ENCODE peak calls at places on chromosomes 6 and 20, in eight cellular contexts. One of them, this sample, is unnamed.

GRCh38 chr6:147262943-147263342 is 58.7 kb downstream of the STXBP5 start:
- DNase-seq in stomach: no peak
- DNase-seq in MM.1S: no peak
- DNase-seq in OCI-LY7: no peak
- DNase-seq in H9: no peak
- DNase-seq in cardiac fibroblast: no peak
- DNase-seq in fibroblast of pulmonary artery: no peak
- DNase-seq in esophagus squamous epithelium: no peak
- DNase-seq in this sample: no peak

GRCh38 chr6:132715204-132715603 is 1.3 kb upstream of the VNN1 start:
- DNase-seq in stomach: peak; percentile 61
- DNase-seq in MM.1S: no peak
- DNase-seq in OCI-LY7: no peak
- DNase-seq in H9: peak; percentile 87
- DNase-seq in cardiac fibroblast: peak; percentile 88
- DNase-seq in fibroblast of pulmonary artery: peak; percentile 91
- DNase-seq in esophagus squamous epithelium: no peak
- DNase-seq in this sample: peak; percentile 48

GRCh38 chr6:137390264-137390787 is 103.9 kb downstream of the OLIG3 start:
- DNase-seq in stomach: no peak
- DNase-seq in MM.1S: no peak
- DNase-seq in OCI-LY7: no peak
- DNase-seq in H9: no peak
- DNase-seq in cardiac fibroblast: no peak
- DNase-seq in fibroblast of pulmonary artery: no peak
- DNase-seq in esophagus squamous epithelium: no peak
- DNase-seq in this sample: no peak

GRCh38 chr6:111828799-111829198 is 44.5 kb downstream of the FYN start:
- DNase-seq in stomach: no peak
- DNase-seq in MM.1S: no peak
- DNase-seq in OCI-LY7: no peak
- DNase-seq in H9: no peak
- DNase-seq in cardiac fibroblast: no peak
- DNase-seq in fibroblast of pulmonary artery: no peak
- DNase-seq in esophagus squamous epithelium: no peak
- DNase-seq in this sample: no peak

GRCh38 chr6:128390168-128390567 is 130.2 kb downstream of the PTPRK start:
- DNase-seq in stomach: no peak
- DNase-seq in MM.1S: no peak
- DNase-seq in OCI-LY7: no peak
- DNase-seq in H9: no peak
- DNase-seq in cardiac fibroblast: peak; percentile 7
- DNase-seq in fibroblast of pulmonary artery: no peak
- DNase-seq in esophagus squamous epithelium: no peak
- DNase-seq in this sample: no peak

GRCh38 chr6:22651731-22652130 is 82.4 kb downstream of the HDGFL1 start:
- DNase-seq in stomach: no peak
- DNase-seq in MM.1S: no peak
- DNase-seq in OCI-LY7: no peak
- DNase-seq in H9: no peak
- DNase-seq in cardiac fibroblast: no peak
- DNase-seq in fibroblast of pulmonary artery: no peak
- DNase-seq in esophagus squamous epithelium: no peak
- DNase-seq in this sample: no peak

GRCh38 chr6:74638467-74638866 is 567.4 kb downstream of the COL12A1 start:
- DNase-seq in stomach: no peak
- DNase-seq in MM.1S: no peak
- DNase-seq in OCI-LY7: no peak
- DNase-seq in H9: no peak
- DNase-seq in cardiac fibroblast: no peak
- DNase-seq in fibroblast of pulmonary artery: no peak
- DNase-seq in esophagus squamous epithelium: no peak
- DNase-seq in this sample: no peak

GRCh38 chr6:148520109-148520841 is 177.6 kb downstream of the SASH1 start:
- DNase-seq in stomach: no peak
- DNase-seq in MM.1S: no peak
- DNase-seq in OCI-LY7: peak; percentile 85
- DNase-seq in H9: no peak
- DNase-seq in cardiac fibroblast: no peak
- DNase-seq in fibroblast of pulmonary artery: no peak
- DNase-seq in esophagus squamous epithelium: no peak
- DNase-seq in this sample: no peak

GRCh38 chr20:46336735-46337134 is 28.4 kb upstream of the CDH22 start:
- DNase-seq in stomach: no peak
- DNase-seq in MM.1S: no peak
- DNase-seq in OCI-LY7: no peak
- DNase-seq in H9: no peak
- DNase-seq in cardiac fibroblast: no peak
- DNase-seq in fibroblast of pulmonary artery: no peak
- DNase-seq in esophagus squamous epithelium: no peak
- DNase-seq in this sample: no peak

GRCh38 chr6:98944598-98945011 is 3.1 kb downstream of the FBXL4 start:
- DNase-seq in stomach: no peak
- DNase-seq in MM.1S: no peak
- DNase-seq in OCI-LY7: no peak
- DNase-seq in H9: no peak
- DNase-seq in cardiac fibroblast: peak; percentile 45
- DNase-seq in fibroblast of pulmonary artery: peak; percentile 47
- DNase-seq in esophagus squamous epithelium: no peak
- DNase-seq in this sample: no peak

GRCh38 chr20:53957421-53958172 is 112.8 kb downstream of the BCAS1 start:
- DNase-seq in stomach: no peak
- DNase-seq in MM.1S: no peak
- DNase-seq in OCI-LY7: peak; percentile 28
- DNase-seq in H9: no peak
- DNase-seq in cardiac fibroblast: peak; percentile 53
- DNase-seq in fibroblast of pulmonary artery: peak; percentile 39
- DNase-seq in esophagus squamous epithelium: no peak
- DNase-seq in this sample: no peak

GRCh38 chr6:24933266-24933665 is 2.5 kb downstream of the RIPOR2 start:
- DNase-seq in stomach: no peak
- DNase-seq in MM.1S: no peak
- DNase-seq in OCI-LY7: no peak
- DNase-seq in H9: no peak
- DNase-seq in cardiac fibroblast: no peak
- DNase-seq in fibroblast of pulmonary artery: no peak
- DNase-seq in esophagus squamous epithelium: no peak
- DNase-seq in this sample: no peak

GRCh38 chr6:24935323-24935722 is 437 bp downstream of the RIPOR2 start:
- DNase-seq in stomach: no peak
- DNase-seq in MM.1S: no peak
- DNase-seq in OCI-LY7: no peak
- DNase-seq in H9: no peak
- DNase-seq in cardiac fibroblast: no peak
- DNase-seq in fibroblast of pulmonary artery: no peak
- DNase-seq in esophagus squamous epithelium: no peak
- DNase-seq in this sample: no peak

GRCh38 chr6:24933868-24934401 is 1.8 kb downstream of the RIPOR2 start:
- DNase-seq in stomach: no peak
- DNase-seq in MM.1S: no peak
- DNase-seq in OCI-LY7: peak; percentile 80
- DNase-seq in H9: peak; percentile 70
- DNase-seq in cardiac fibroblast: no peak
- DNase-seq in fibroblast of pulmonary artery: peak; percentile 21
- DNase-seq in esophagus squamous epithelium: no peak
- DNase-seq in this sample: no peak

GRCh38 chr6:24936641-24937317 is 1.0 kb upstream of the RIPOR2 start:
- DNase-seq in stomach: no peak
- DNase-seq in MM.1S: peak; percentile 22
- DNase-seq in OCI-LY7: no peak
- DNase-seq in H9: no peak
- DNase-seq in cardiac fibroblast: no peak
- DNase-seq in fibroblast of pulmonary artery: peak; percentile 12
- DNase-seq in esophagus squamous epithelium: no peak
- DNase-seq in this sample: no peak

DNA sequence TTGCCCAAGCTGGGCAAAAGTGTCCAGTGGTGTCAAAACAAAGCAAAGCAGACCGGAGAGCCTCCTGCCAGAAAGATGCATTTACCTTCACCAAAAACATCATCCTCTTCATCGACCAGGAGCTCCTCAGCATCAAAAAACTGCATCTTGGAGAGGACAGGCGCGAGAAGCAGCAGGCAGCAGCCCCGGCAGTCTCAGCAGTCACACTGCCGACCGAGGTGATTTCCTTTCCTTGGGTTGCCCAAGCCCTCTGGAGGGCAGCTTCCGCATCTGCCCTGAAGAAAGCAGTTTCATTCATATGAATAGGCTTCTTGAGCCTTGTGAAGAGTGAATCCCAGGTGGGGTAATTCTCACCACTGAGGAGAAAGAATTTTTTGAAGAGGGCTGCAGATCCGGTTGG is at the start of gene RIPOR2:
- DNase-seq in stomach: peak; percentile 56
- DNase-seq in MM.1S: no peak
- DNase-seq in OCI-LY7: peak; percentile 89
- DNase-seq in H9: peak; percentile 85
- DNase-seq in cardiac fibroblast: peak; percentile 23
- DNase-seq in fibroblast of pulmonary artery: no peak
- DNase-seq in esophagus squamous epithelium: peak; percentile 14
- DNase-seq in this sample: peak; percentile 40
- TF ChIP-seq CTCF in stomach: no peak
- TF ChIP-seq CTCF in MM.1S: no peak
- TF ChIP-seq CTCF in OCI-LY7: peak; percentile 60
- TF ChIP-seq CTCF in H9: peak; percentile 62
- TF ChIP-seq CTCF in cardiac fibroblast: no peak
- TF ChIP-seq CTCF in fibroblast of pulmonary artery: no peak
- TF ChIP-seq CTCF in esophagus squamous epithelium: no peak
- TF ChIP-seq CTCF in this sample: no peak

DNA sequence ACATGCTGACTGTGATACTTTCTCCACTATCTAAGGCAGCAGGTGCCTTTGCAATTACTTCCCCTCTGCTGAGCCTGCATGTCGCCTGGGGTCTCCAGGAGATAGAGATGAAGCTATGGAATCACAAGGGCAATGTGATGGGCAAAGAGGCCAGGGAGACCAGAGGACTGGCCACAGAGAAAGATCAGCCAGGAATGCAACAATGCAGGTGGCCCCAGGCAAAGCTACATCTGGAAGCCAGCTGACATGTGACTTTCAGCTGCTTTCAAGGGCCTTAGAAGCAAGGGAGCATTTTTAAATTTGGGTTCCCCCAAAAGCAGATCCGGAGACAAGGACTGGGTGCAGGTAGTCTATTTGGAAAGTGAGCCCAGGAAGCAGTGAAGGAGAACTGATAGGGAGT is 107.9 kb upstream of the SRSF6 start:
- DNase-seq in stomach: no peak
- DNase-seq in MM.1S: no peak
- DNase-seq in OCI-LY7: no peak
- DNase-seq in H9: no peak
- DNase-seq in cardiac fibroblast: no peak
- DNase-seq in fibroblast of pulmonary artery: no peak
- DNase-seq in esophagus squamous epithelium: no peak
- DNase-seq in this sample: no peak
- TF ChIP-seq CTCF in stomach: no peak
- TF ChIP-seq CTCF in MM.1S: no peak
- TF ChIP-seq CTCF in OCI-LY7: no peak
- TF ChIP-seq CTCF in H9: no peak
- TF ChIP-seq CTCF in cardiac fibroblast: no peak
- TF ChIP-seq CTCF in fibroblast of pulmonary artery: no peak
- TF ChIP-seq CTCF in esophagus squamous epithelium: no peak
- TF ChIP-seq CTCF in this sample: no peak

GRCh38 chr6:127073222-127073621 is 45.2 kb upstream of the RSPO3 start:
- DNase-seq in stomach: no peak
- DNase-seq in MM.1S: no peak
- DNase-seq in OCI-LY7: no peak
- DNase-seq in H9: no peak
- DNase-seq in cardiac fibroblast: no peak
- DNase-seq in fibroblast of pulmonary artery: no peak
- DNase-seq in esophagus squamous epithelium: no peak
- DNase-seq in this sample: no peak

GRCh38 chr6:127069659-127070279 is 48.7 kb upstream of the RSPO3 start:
- DNase-seq in stomach: no peak
- DNase-seq in MM.1S: peak; percentile 6
- DNase-seq in OCI-LY7: peak; percentile 21
- DNase-seq in H9: no peak
- DNase-seq in cardiac fibroblast: peak; percentile 48
- DNase-seq in fibroblast of pulmonary artery: peak; percentile 65
- DNase-seq in esophagus squamous epithelium: no peak
- DNase-seq in this sample: no peak
- TF ChIP-seq CTCF in stomach: no peak
- TF ChIP-seq CTCF in MM.1S: peak; percentile 46
- TF ChIP-seq CTCF in OCI-LY7: peak; percentile 72
- TF ChIP-seq CTCF in H9: peak; percentile 67
- TF ChIP-seq CTCF in cardiac fibroblast: peak; percentile 57
- TF ChIP-seq CTCF in fibroblast of pulmonary artery: peak; percentile 64
- TF ChIP-seq CTCF in esophagus squamous epithelium: peak; percentile 24
- TF ChIP-seq CTCF in this sample: peak; percentile 75

GRCh38 chr20:62272200-62272599 is 30.6 kb upstream of the ADRM1 start:
- DNase-seq in stomach: no peak
- DNase-seq in MM.1S: no peak
- DNase-seq in OCI-LY7: peak; percentile 4
- DNase-seq in H9: no peak
- DNase-seq in cardiac fibroblast: no peak
- DNase-seq in fibroblast of pulmonary artery: no peak
- DNase-seq in esophagus squamous epithelium: no peak
- DNase-seq in this sample: no peak
- TF ChIP-seq CTCF in stomach: no peak
- TF ChIP-seq CTCF in MM.1S: no peak
- TF ChIP-seq CTCF in OCI-LY7: peak; percentile 10
- TF ChIP-seq CTCF in H9: no peak
- TF ChIP-seq CTCF in cardiac fibroblast: no peak
- TF ChIP-seq CTCF in fibroblast of pulmonary artery: no peak
- TF ChIP-seq CTCF in esophagus squamous epithelium: no peak
- TF ChIP-seq CTCF in this sample: no peak

GRCh38 chr6:158819213-158819976 is at the start of gene EZR:
- DNase-seq in stomach: peak; percentile 86
- DNase-seq in MM.1S: peak; percentile 74
- DNase-seq in OCI-LY7: peak; percentile 95
- DNase-seq in H9: peak; percentile 89
- DNase-seq in cardiac fibroblast: peak; percentile 77
- DNase-seq in fibroblast of pulmonary artery: peak; percentile 70
- DNase-seq in esophagus squamous epithelium: no peak
- DNase-seq in this sample: peak; percentile 74
- TF ChIP-seq CTCF in stomach: no peak
- TF ChIP-seq CTCF in MM.1S: no peak
- TF ChIP-seq CTCF in OCI-LY7: peak; percentile 32
- TF ChIP-seq CTCF in H9: no peak
- TF ChIP-seq CTCF in cardiac fibroblast: no peak
- TF ChIP-seq CTCF in fibroblast of pulmonary artery: no peak
- TF ChIP-seq CTCF in esophagus squamous epithelium: no peak
- TF ChIP-seq CTCF in this sample: no peak

GRCh38 chr6:30685157-30685976 is 1.1 kb downstream of the PPP1R18 start:
- DNase-seq in stomach: no peak
- DNase-seq in MM.1S: peak; percentile 37
- DNase-seq in OCI-LY7: peak; percentile 54
- DNase-seq in H9: no peak
- DNase-seq in cardiac fibroblast: peak; percentile 33
- DNase-seq in fibroblast of pulmonary artery: peak; percentile 37
- DNase-seq in esophagus squamous epithelium: no peak
- DNase-seq in this sample: peak; percentile 45
- TF ChIP-seq CTCF in stomach: no peak
- TF ChIP-seq CTCF in MM.1S: peak; percentile 29
- TF ChIP-seq CTCF in OCI-LY7: peak; percentile 74
- TF ChIP-seq CTCF in H9: no peak
- TF ChIP-seq CTCF in cardiac fibroblast: peak; percentile 31
- TF ChIP-seq CTCF in fibroblast of pulmonary artery: peak; percentile 32
- TF ChIP-seq CTCF in esophagus squamous epithelium: no peak
- TF ChIP-seq CTCF in this sample: no peak

DNA sequence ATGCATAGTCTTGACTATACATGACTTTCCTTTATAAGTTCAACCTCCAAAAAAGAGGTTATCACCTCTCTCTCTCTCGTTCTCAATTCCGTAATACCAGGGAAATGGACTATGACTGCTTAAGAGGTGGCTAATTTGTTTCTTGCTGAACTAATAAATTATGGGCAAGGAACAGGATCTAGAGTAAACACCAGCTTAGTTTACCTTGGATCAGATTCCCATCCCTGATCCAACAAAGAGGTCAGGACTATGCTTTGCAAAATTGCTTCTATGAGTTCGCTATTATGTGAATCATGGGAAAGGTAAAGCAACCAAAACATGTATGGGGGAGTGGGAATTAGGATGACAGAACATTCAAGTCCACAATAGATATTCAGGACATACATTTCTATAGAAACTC is 630.7 kb downstream of the HACE1 start:
- DNase-seq in stomach: no peak
- DNase-seq in MM.1S: no peak
- DNase-seq in OCI-LY7: no peak
- DNase-seq in H9: no peak
- DNase-seq in cardiac fibroblast: no peak
- DNase-seq in fibroblast of pulmonary artery: no peak
- DNase-seq in esophagus squamous epithelium: no peak
- DNase-seq in this sample: no peak
- TF ChIP-seq CTCF in stomach: no peak
- TF ChIP-seq CTCF in MM.1S: no peak
- TF ChIP-seq CTCF in OCI-LY7: no peak
- TF ChIP-seq CTCF in H9: no peak
- TF ChIP-seq CTCF in cardiac fibroblast: no peak
- TF ChIP-seq CTCF in fibroblast of pulmonary artery: no peak
- TF ChIP-seq CTCF in esophagus squamous epithelium: no peak
- TF ChIP-seq CTCF in this sample: no peak